ENCODE peak calls at places on chromosomes 13 and 19, in seven cellular contexts. I, S, N, F, M, K and H are unnamed samples.

GRCh38 chr13:98252931-98253470 is 75.9 kb upstream of the RNF113B start:
- DNase-seq in I (peak; percentile 78), S (no peak), N (no peak), F (no peak), M (no peak), K (no peak), H (no peak)

GRCh38 chr13:19644947-19645439 is 11.5 kb downstream of the MPHOSPH8 start:
- DNase-seq in I (no peak), S (no peak), N (no peak), F (no peak), M (no peak), K (no peak), H (no peak)

GRCh38 chr19:1455002-1455335 is 5.0 kb downstream of the APC2 start:
- DNase-seq in I (no peak), S (no peak), N (no peak), F (no peak), M (no peak), K (no peak), H (no peak)

GRCh38 chr19:42362891-42363440 is 27.1 kb downstream of the CNFN start:
- DNase-seq in I (no peak), S (no peak), N (no peak), F (no peak), M (no peak), K (no peak), H (no peak)

GRCh38 chr19:8259922-8260247 is 48.3 kb downstream of the CD320 start:
- DNase-seq in I (no peak), S (no peak), N (no peak), F (no peak), M (no peak), K (no peak), H (no peak)

GRCh38 chr19:18644144-18645034 is 7.6 kb downstream of the KLHL26 start:
- DNase-seq in I (no peak), S (no peak), N (no peak), F (no peak), M (no peak), K (no peak), H (peak; percentile 70)

GRCh38 chr13:31207630-31208549 is 8.1 kb downstream of the B3GLCT start:
- DNase-seq in I (peak; percentile 72), S (no peak), N (peak; percentile 36), F (no peak), M (no peak), K (no peak), H (no peak)

GRCh38 chr13:113930711-113931637 is 42.9 kb downstream of the C13orf46 start:
- DNase-seq in I (no peak), S (no peak), N (peak; percentile 21), F (no peak), M (peak; percentile 2), K (peak; percentile 59), H (no peak)

GRCh38 chr19:56477429-56478338 is 539 bp upstream of the ZNF667 start:
- DNase-seq in I (peak; percentile 94), S (peak; percentile 41), N (peak; percentile 81), F (peak; percentile 65), M (peak; percentile 81), K (no peak), H (no peak)

GRCh38 chr13:47908200-47908902 is 92.7 kb downstream of the SUCLA2 start:
- DNase-seq in I (peak; percentile 60), S (no peak), N (no peak), F (no peak), M (no peak), K (no peak), H (no peak)

GRCh38 chr19:43759515-43759914 is 4.8 kb upstream of the SMG9 start:
- DNase-seq in I (peak; percentile 80), S (peak; percentile 98), N (no peak), F (no peak), M (no peak), K (no peak), H (peak; percentile 97)